ENCODE peak calls at places on chromosomes 2 and 18, in seven cellular contexts. A is fibroblast of mammary gland, Q is right lobe of liver, V is bronchial epithelial cell, S is GM12865, D is HFF-Myc, O is left ventricle myocardium inferior. Z is an unnamed sample.

GRCh38 chr18:62876828-62877227 is 161.5 kb downstream of the PHLPP1 start:
- DNase-seq in A (no peak), Q (no peak), V (no peak), S (no peak), D (no peak), O (no peak), Z (no peak)

GRCh38 chr18:69677595-69677994 is 270.1 kb downstream of the CD226 start:
- DNase-seq in A (no peak), Q (no peak), V (no peak), S (no peak), D (no peak), O (no peak), Z (no peak)

GRCh38 chr2:235555356-235555755 is 61.5 kb downstream of the AGAP1 start:
- DNase-seq in A (no peak), Q (peak; percentile 54), V (no peak), S (no peak), D (no peak), O (no peak), Z (no peak)

GRCh38 chr2:8451273-8451672 is 230.6 kb upstream of the ID2 start:
- DNase-seq in A (no peak), Q (no peak), V (no peak), S (no peak), D (no peak), O (no peak), Z (no peak)

GRCh38 chr18:60446821-60447220 is 74.2 kb upstream of the MC4R start:
- DNase-seq in A (no peak), Q (no peak), V (no peak), S (no peak), D (no peak), O (no peak), Z (no peak)

GRCh38 chr2:19244460-19245363 is 113.7 kb downstream of the OSR1 start:
- DNase-seq in A (peak; percentile 65), Q (no peak), V (peak; percentile 54), S (no peak), D (no peak), O (no peak), Z (peak; percentile 21)

GRCh38 chr2:197705912-197706838 is 1.0 kb downstream of the MARS2 start:
- DNase-seq in A (peak; percentile 29), Q (no peak), V (no peak), S (peak; percentile 72), D (no peak), O (peak; percentile 26), Z (peak; percentile 16)

GRCh38 chr2:128280901-128281321 is 37.8 kb downstream of the HS6ST1 start:
- DNase-seq in A (no peak), Q (peak; percentile 66), V (no peak), S (no peak), D (no peak), O (peak; percentile 40), Z (no peak)

GRCh38 chr2:113894156-113894743 is 4.4 kb downstream of the ACTR3 start:
- DNase-seq in A (peak; percentile 96), Q (no peak), V (peak; percentile 91), S (no peak), D (peak; percentile 55), O (no peak), Z (peak; percentile 97)

GRCh38 chr2:48567671-48568070 is 37.7 kb downstream of the STON1 start:
- DNase-seq in A (no peak), Q (no peak), V (no peak), S (no peak), D (no peak), O (no peak), Z (peak; percentile 85)

GRCh38 chr18:41140506-41140905 is 814.5 kb upstream of the PIK3C3 start:
- DNase-seq in A (no peak), Q (no peak), V (no peak), S (no peak), D (no peak), O (no peak), Z (no peak)

GRCh38 chr18:68221116-68221724 is 493.7 kb downstream of the TMX3 start:
- DNase-seq in A (no peak), Q (no peak), V (no peak), S (no peak), D (no peak), O (no peak), Z (no peak)

GRCh38 chr18:54480616-54481015 is 110.4 kb upstream of the DYNAP start:
- DNase-seq in A (no peak), Q (no peak), V (no peak), S (no peak), D (no peak), O (no peak), Z (no peak)

GRCh38 chr2:117942958-117943672 is 70.8 kb downstream of the CCDC93 start:
- DNase-seq in A (peak; percentile 58), Q (no peak), V (no peak), S (no peak), D (no peak), O (no peak), Z (no peak)

GRCh38 chr18:49854681-49855080 is 41.3 kb upstream of the ACAA2 start:
- DNase-seq in A (no peak), Q (no peak), V (peak; percentile 63), S (no peak), D (no peak), O (no peak), Z (no peak)

GRCh38 chr18:44789704-44790103 is 109.0 kb downstream of the SETBP1 start:
- DNase-seq in A (peak; percentile 15), Q (peak; percentile 54), V (peak; percentile 60), S (no peak), D (no peak), O (no peak), Z (peak; percentile 16)

GRCh38 chr18:8705280-8705940 is at the start of gene MTCL1:
- DNase-seq in A (peak; percentile 29), Q (peak; percentile 62), V (no peak), S (peak; percentile 54), D (no peak), O (peak; percentile 25), Z (peak; percentile 67)

GRCh38 chr18:79507076-79507545 is 111.4 kb downstream of the NFATC1 start:
- DNase-seq in A (peak; percentile 46), Q (peak; percentile 80), V (peak; percentile 15), S (no peak), D (no peak), O (peak; percentile 86), Z (peak; percentile 83)

GRCh38 chr2:28193552-28194383 is 198.9 kb upstream of the FOSL2 start:
- DNase-seq in A (no peak), Q (no peak), V (peak; percentile 56), S (no peak), D (peak; percentile 27), O (no peak), Z (no peak)
- H3K4me3 ChIP-seq in A (no peak overlapping the region), Q (no peak overlapping the region), V (no peak overlapping the region), S (no peak overlapping the region), D (no peak overlapping the region), O (no peak overlapping the region), Z (no peak overlapping the region)

DNA sequence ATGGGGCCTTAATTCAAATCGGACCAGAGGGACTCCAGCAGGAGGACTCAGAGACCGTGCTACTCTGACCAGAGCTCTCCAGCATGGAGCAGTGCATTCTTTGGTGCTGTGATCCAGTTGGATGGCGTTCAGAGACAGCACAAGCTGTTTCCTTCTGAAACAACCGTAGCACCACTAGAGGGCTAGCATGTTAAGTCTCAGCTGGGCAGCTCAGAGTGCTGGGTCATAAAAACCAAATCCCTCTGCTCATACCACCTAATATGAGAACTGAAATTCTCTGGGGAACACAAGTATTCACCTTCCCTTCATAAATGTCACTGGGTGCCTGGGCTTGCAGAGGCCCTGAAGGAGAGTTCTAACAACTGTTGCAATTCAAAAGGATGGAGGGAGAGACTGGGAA is 97.7 kb upstream of the TFCP2L1 start:
- DNase-seq in A (no peak), Q (no peak), V (no peak), S (peak; percentile 17), D (no peak), O (no peak), Z (peak; percentile 31)
- TF ChIP-seq CTCF in A (peak; percentile 8), Q (no peak), V (peak; percentile 17), S (no peak), D (peak; percentile 22), O (no peak), Z (peak; percentile 24)

DNA sequence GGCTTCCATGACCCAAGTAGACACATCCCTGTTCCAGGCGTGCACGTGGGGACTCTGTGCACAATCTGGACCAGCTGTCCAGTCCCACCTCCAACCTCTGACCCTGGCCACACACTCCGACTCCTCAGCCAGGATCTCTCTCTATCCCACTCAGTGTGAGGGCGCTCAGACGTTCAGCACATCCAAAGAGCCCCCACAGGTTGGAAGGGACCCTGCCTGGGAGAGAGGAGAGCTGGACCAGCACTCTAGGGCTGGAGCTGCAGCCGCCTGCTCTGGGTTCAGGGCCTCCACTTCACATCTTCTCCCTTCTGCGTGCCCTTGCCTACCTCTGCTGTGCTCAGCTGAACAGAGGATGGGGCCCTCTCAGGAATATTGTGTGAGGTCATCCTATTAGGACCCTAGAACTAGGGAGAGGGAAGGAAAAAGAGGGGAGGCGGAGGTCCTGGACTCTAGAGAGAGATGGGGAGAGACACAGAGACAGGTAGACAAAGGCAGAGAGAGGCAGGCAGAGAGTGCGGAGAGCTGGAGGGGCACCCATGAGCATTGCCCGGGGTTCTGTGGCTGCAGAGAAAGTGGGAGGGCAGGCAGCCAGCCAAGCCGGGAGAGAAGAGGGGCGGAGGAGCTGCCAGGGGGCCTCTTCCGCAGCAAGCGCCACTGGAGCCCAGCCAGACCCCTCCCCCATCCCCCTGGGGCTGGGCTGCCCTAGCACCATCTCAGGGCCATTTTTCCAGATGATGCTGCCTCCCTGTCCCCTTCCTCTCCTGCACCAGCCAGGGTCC is 8.2 kb upstream of the TNS1 start:
- DNase-seq in A (no peak), Q (no peak), V (no peak), S (no peak), D (no peak), O (no peak), Z (no peak)
- H3K4me3 ChIP-seq in A (no peak overlapping the region), Q (no peak overlapping the region), V (peak overlapping the region; percentile 53), S (no peak overlapping the region), D (peak overlapping the region; percentile 55), O (peak overlapping the region; percentile 69), Z (no peak overlapping the region)

DNA sequence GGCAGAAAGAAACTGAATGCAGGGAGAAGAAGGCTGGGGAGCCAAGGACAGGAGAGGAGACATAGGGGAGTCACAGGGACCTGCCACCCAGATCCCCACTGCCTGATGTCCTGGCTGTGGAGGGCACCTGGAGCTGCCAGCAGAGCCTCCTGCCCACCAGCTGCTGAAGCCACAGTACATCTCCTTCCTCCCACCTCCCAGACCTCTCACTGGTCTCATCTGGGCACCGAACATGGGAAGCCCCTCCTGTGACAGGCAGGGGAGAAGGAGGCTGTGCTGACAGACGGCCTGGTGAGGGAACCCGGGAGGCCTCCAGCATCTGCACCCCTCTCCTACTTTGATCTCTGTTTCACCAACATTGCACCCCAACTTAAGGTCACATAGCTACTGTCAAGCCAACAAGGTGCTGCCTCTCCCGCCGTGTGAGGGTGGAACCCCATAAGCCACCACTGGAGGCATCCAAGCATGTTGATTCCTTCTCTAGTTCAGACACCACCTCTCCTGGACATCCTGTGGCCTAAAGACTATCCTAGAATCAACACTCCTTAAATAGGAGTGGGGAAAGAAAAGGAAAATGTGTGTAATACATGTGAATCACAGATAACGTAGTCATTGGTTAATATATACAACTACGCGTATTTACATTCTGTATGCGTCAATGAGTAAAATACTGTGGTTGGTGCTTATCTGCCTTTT is 3.6 kb upstream of the RNPEPL1 start:
- DNase-seq in A (no peak), Q (no peak), V (peak; percentile 80), S (peak; percentile 61), D (no peak), O (no peak), Z (peak; percentile 18)
- TF ChIP-seq CTCF in A (no peak), Q (no peak), V (peak; percentile 33), S (peak; percentile 17), D (no peak), O (no peak), Z (no peak)

Z was measured in cardiac fibroblast.